ENCODE peak calls at places on chromosomes 5 and 9, in five cellular contexts. F is OCI-LY7, I is heart right ventricle, K is tibial nerve, J is A549. B is an unnamed sample.

GRCh38 chr5:145906401-145906800 is 30.0 kb upstream of the SH3RF2 start:
- DNase-seq in F (no peak), I (no peak), K (no peak), J (no peak), B (no peak)

GRCh38 chr9:128282500-128282899 is 6.4 kb downstream of the SWI5 start:
- DNase-seq in F (no peak), I (no peak), K (no peak), J (no peak), B (no peak)

GRCh38 chr5:66207800-66208561 is 63.9 kb downstream of the SREK1 start:
- DNase-seq in F (no peak), I (no peak), K (no peak), J (no peak), B (no peak)

GRCh38 chr9:86684148-86684547 is 263.2 kb downstream of the GAS1 start:
- DNase-seq in F (no peak), I (no peak), K (no peak), J (no peak), B (no peak)

GRCh38 chr9:113675475-113675941 is 200.6 kb upstream of the ZNF618 start:
- DNase-seq in F (no peak), I (peak), K (peak), J (no peak), B (no peak)

GRCh38 chr5:105836263-105836662 is 1834.5 kb downstream of the EFNA5 start:
- DNase-seq in F (no peak), I (no peak), K (no peak), J (no peak), B (no peak)

GRCh38 chr9:131700765-131701433 is 39.0 kb downstream of the RAPGEF1 start:
- DNase-seq in F (no peak), I (no peak), K (no peak), J (no peak), B (no peak)

GRCh38 chr5:102590467-102590866 is 91.7 kb upstream of the SLCO6A1 start:
- DNase-seq in F (no peak), I (no peak), K (no peak), J (no peak), B (no peak)

GRCh38 chr9:133728856-133729645 is 9.1 kb downstream of the SARDH start:
- DNase-seq in F (no peak), I (no peak), K (no peak), J (no peak), B (no peak)

GRCh38 chr5:35988529-35988928 is 2.7 kb downstream of the UGT3A1 start:
- DNase-seq in F (no peak), I (no peak), K (no peak), J (no peak), B (no peak)

GRCh38 chr5:8418049-8418426 is 549.1 kb downstream of the MTRR start:
- DNase-seq in F (no peak), I (no peak), K (no peak), J (no peak), B (no peak)

GRCh38 chr9:18798518-18799290 is 234.3 kb downstream of the SAXO1 start:
- DNase-seq in F (no peak), I (no peak), K (no peak), J (no peak), B (no peak)

GRCh38 chr9:127507751-127508648 is 56.7 kb downstream of the LRSAM1 start:
- DNase-seq in F (no peak), I (no peak), K (no peak), J (no peak), B (no peak)

GRCh38 chr5:44546283-44546682 is 157.1 kb upstream of the FGF10 start:
- DNase-seq in F (no peak), I (no peak), K (no peak), J (no peak), B (no peak)

GRCh38 chr9:105681724-105682123 is 12.6 kb upstream of the TMEM38B start:
- DNase-seq in F (no peak), I (no peak), K (no peak), J (peak), B (no peak)

GRCh38 chr9:22208846-22209585 is 199.9 kb upstream of the CDKN2B start:
- DNase-seq in F (no peak), I (no peak), K (no peak), J (peak), B (no peak)

GRCh38 chr9:121655231-121655755 is 3.9 kb downstream of the DAB2IP start:
- DNase-seq in F (no peak), I (no peak), K (no peak), J (no peak), B (peak)

GRCh38 chr5:172003750-172004149 is 2.7 kb downstream of the FBXW11 start:
- DNase-seq in F (no peak), I (no peak), K (no peak), J (no peak), B (no peak)

GRCh38 chr9:130382636-130383349 is 62.0 kb upstream of the ASS1 start:
- DNase-seq in F (no peak), I (no peak), K (no peak), J (no peak), B (no peak)

GRCh38 chr5:65137631-65138030 is 344.1 kb downstream of the ADAMTS6 start:
- DNase-seq in F (no peak), I (no peak), K (no peak), J (peak), B (no peak)

GRCh38 chr9:38335686-38336085 is 56.8 kb upstream of the ALDH1B1 start:
- DNase-seq in F (no peak), I (no peak), K (no peak), J (no peak), B (no peak)

GRCh38 chr9:27765931-27766835 is 192.9 kb upstream of the C9orf72 start:
- DNase-seq in F (no peak), I (no peak), K (no peak), J (no peak), B (no peak)

GRCh38 chr5:131209506-131210191 is 38.9 kb downstream of the LYRM7 start:
- DNase-seq in F (peak), I (no peak), K (no peak), J (no peak), B (no peak)

GRCh38 chr5:10323588-10324488 is 16.1 kb upstream of the CMBL start:
- DNase-seq in F (no peak), I (no peak), K (no peak), J (no peak), B (no peak)

GRCh38 chr9:120770923-120771322 is 22.3 kb downstream of the FBXW2 start:
- DNase-seq in F (no peak), I (no peak), K (no peak), J (no peak), B (no peak)

GRCh38 chr5:107705390-107706014 is 34.8 kb upstream of the EFNA5 start:
- DNase-seq in F (no peak), I (no peak), K (no peak), J (no peak), B (no peak)

GRCh38 chr5:72661405-72661804 is 154.2 kb upstream of the ZNF366 start:
- DNase-seq in F (no peak), I (no peak), K (no peak), J (peak), B (no peak)

GRCh38 chr9:2337602-2338001 is 284.0 kb upstream of the VLDLR start:
- DNase-seq in F (no peak), I (peak), K (peak), J (no peak), B (no peak)

GRCh38 chr9:2335260-2335659 is 286.3 kb upstream of the VLDLR start:
- DNase-seq in F (no peak), I (no peak), K (no peak), J (no peak), B (no peak)

GRCh38 chr9:2337131-2337530 is 284.5 kb upstream of the VLDLR start:
- DNase-seq in F (no peak), I (no peak), K (no peak), J (no peak), B (no peak)

GRCh38 chr9:2338770-2339169 is 282.8 kb upstream of the VLDLR start:
- DNase-seq in F (no peak), I (no peak), K (no peak), J (no peak), B (no peak)

GRCh38 chr9:2336055-2336454 is 285.5 kb upstream of the VLDLR start:
- DNase-seq in F (no peak), I (no peak), K (no peak), J (peak), B (no peak)
- TF ChIP-seq CTCF in F (peak), I (no peak), K (no peak), J (peak), B (peak)

GRCh38 chr5:178150977-178151734 is 2.5 kb downstream of the NHP2 start:
- DNase-seq in F (no peak), I (no peak), K (no peak), J (peak), B (no peak)
- TF ChIP-seq CTCF in F (peak), I (no peak), K (no peak), J (no peak), B (peak)

GRCh38 chr9:107029146-107029545 is 166.2 kb downstream of the ZNF462 start:
- DNase-seq in F (no peak), I (no peak), K (no peak), J (no peak), B (no peak)

GRCh38 chr9:107039546-107039945 is 176.6 kb downstream of the ZNF462 start:
- DNase-seq in F (no peak), I (no peak), K (no peak), J (no peak), B (no peak)

GRCh38 chr9:107036367-107036766 is 173.4 kb downstream of the ZNF462 start:
- DNase-seq in F (no peak), I (no peak), K (no peak), J (no peak), B (no peak)

GRCh38 chr9:107034831-107035230 is 171.9 kb downstream of the ZNF462 start:
- DNase-seq in F (no peak), I (no peak), K (no peak), J (no peak), B (no peak)

GRCh38 chr9:107033974-107034373 is 171.0 kb downstream of the ZNF462 start:
- DNase-seq in F (no peak), I (no peak), K (no peak), J (no peak), B (no peak)
- TF ChIP-seq CTCF in F (no peak), I (no peak), K (no peak), J (no peak), B (no peak)

GRCh38 chr5:136018814-136019777 is 9.7 kb upstream of the TGFBI start:
- DNase-seq in F (no peak), I (peak), K (peak), J (peak), B (no peak)
- TF ChIP-seq CTCF in F (no peak), I (peak), K (no peak), J (no peak), B (peak)

GRCh38 chr9:98678244-98678842 is 30.4 kb downstream of the GABBR2 start:
- DNase-seq in F (peak), I (no peak), K (no peak), J (peak), B (no peak)
- TF ChIP-seq CTCF in F (peak), I (no peak), K (no peak), J (peak), B (peak)

DNA sequence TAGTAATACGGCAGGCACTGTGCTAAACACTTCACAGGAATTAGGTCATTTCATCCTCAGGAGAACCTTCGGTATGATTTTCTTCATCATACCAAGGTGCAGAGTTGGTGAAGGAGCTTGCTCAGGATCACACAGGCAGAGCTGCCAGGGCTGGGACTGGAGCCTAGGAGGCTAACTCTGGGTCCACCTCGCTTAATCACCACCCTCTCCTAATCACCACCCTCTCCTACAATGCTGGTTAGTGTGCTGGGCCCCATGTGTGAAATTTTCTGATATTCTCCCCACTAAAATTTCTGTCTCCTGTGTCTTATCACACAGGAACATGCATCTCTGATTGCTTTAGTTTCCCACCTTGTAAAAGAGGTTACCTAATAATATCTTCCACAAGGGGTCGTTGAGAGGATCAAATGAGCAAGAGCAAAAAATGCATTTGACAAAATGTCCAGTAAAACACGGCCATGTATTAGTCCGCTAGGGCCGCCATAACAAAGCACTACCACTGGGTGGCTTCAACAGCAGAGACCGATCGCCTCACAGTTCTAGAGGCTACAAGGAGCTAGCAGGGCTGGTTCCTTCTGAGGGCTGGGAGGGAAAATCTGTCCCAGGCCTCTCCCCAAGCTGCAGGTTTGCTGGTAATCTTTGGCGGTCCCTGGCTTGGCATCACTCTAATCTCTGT is 128.2 kb upstream of the NFIB start:
- DNase-seq in F (peak), I (no peak), K (no peak), J (peak), B (no peak)
- TF ChIP-seq CTCF in F (peak), I (no peak), K (no peak), J (peak), B (peak)

GRCh38 chr5:24643255-24643654 is 1.5 kb downstream of the CDH10 start:
- DNase-seq in F (no peak), I (no peak), K (no peak), J (no peak), B (no peak)

GRCh38 chr5:24646915-24647314 is 2.1 kb upstream of the CDH10 start:
- DNase-seq in F (no peak), I (no peak), K (no peak), J (no peak), B (no peak)

GRCh38 chr5:24644757-24645156 is at the start of gene CDH10:
- DNase-seq in F (no peak), I (no peak), K (no peak), J (peak), B (no peak)

GRCh38 chr5:24643880-24644279 is 898 bp downstream of the CDH10 start:
- DNase-seq in F (no peak), I (no peak), K (no peak), J (no peak), B (no peak)

GRCh38 chr5:24642022-24642421 is 2.8 kb downstream of the CDH10 start:
- DNase-seq in F (peak), I (no peak), K (peak), J (peak), B (no peak)
- TF ChIP-seq CTCF in F (peak), I (peak), K (no peak), J (peak), B (peak)

DNA sequence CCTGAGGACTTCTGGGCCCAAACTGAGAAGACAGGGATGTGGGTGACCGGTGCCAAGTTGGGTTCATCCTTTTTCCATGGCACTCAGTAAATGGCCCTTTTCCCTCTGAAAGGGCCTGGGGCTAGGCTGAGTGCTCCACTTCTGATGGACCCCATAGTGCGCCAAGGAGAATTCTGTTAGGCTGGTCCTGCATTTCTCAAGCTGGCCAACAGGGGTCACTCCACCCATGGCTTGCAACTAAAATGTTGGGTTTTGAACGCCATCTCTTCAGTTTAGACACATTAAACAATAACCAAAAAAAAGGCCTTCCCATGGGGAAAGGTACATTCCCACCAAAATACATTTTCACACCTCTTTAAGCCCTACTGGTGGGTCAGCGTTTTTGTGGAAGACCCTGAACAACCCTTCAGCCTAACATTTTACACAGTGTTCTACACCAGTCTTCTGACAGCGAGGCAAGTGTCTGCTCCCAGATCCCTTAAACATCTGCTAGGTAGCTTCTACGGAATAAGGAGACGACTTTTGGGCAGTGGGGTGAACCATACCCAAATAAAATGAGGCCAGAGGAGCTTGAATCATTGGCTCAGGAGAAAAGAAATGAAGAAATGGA is 27.3 kb downstream of the CNTFR start:
- DNase-seq in F (peak), I (no peak), K (no peak), J (peak), B (no peak)
- TF ChIP-seq CTCF in F (peak), I (peak), K (no peak), J (peak), B (peak)

DNA sequence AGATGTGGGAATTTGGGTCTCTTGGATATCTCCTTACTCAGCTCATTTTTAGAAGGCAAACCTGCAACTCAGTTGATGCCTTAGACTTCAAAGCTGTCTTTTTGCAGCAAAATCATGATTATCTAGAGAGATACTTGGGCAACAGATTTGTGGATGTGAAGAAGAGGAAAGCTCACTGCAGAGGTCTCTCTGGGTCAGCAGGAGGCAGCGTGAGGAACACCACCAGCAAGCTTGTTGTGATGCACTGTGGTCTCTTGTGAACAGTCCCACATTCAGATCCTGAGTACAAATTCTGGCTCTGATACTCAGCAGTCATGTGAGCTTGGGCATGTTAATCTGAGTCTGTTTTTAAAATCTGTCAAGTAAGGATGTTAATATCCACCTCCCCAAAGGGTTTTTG is 26.3 kb upstream of the DMRT3 start:
- DNase-seq in F (no peak), I (no peak), K (no peak), J (no peak), B (no peak)
- TF ChIP-seq CTCF in F (no peak), I (no peak), K (no peak), J (no peak), B (no peak)

GRCh38 chr9:81685763-81686613 is 3.4 kb downstream of the TLE1 start:
- DNase-seq in F (no peak), I (no peak), K (no peak), J (peak), B (no peak)
- TF ChIP-seq CTCF in F (no peak), I (no peak), K (no peak), J (no peak), B (peak)